ENCODE peak calls at places on chromosomes 11 and 22, in ten cellular contexts. One of them, this sample, is unnamed.

GRCh38 chr11:46762248-46762647 is 43.2 kb downstream of the F2 start:
- DNase-seq in HEK293T: no peak
- DNase-seq in lung microvascular endothelial cell: no peak
- DNase-seq in AG08396: no peak
- DNase-seq in choroid plexus epithelial cell: peak
- DNase-seq in amniotic stem cell: no peak
- DNase-seq in DMS 273 treated with DMSO at 0.1 percent for 48 hours: no peak
- DNase-seq in pulmonary artery endothelial cell: no peak
- DNase-seq in stimulated activated CD4-positive, alpha-beta T cell treated with anti-CD3 and anti-CD28 coated beads, Interleukin-1b, Interleukin-23, amount 100 ng/mL, for 24 hours: no peak
- DNase-seq in A673: no peak
- DNase-seq in this sample: no peak

GRCh38 chr22:49507607-49508292 is 319.9 kb downstream of the BRD1 start:
- DNase-seq in DMS 273 treated with DMSO at 0.1 percent for 48 hours: no peak
- DNase-seq in pulmonary artery endothelial cell: no peak
- DNase-seq in HEK293T: no peak
- DNase-seq in AG08396: no peak
- DNase-seq in A673: no peak
- DNase-seq in lung microvascular endothelial cell: no peak
- DNase-seq in amniotic stem cell: no peak
- DNase-seq in choroid plexus epithelial cell: no peak
- DNase-seq in stimulated activated CD4-positive, alpha-beta T cell treated with anti-CD3 and anti-CD28 coated beads, Interleukin-1b, Interleukin-23, amount 100 ng/mL, for 24 hours: no peak
- DNase-seq in this sample: no peak

GRCh38 chr11:123640677-123641494 is 13.5 kb downstream of the SCN3B start:
- DNase-seq in A673: peak
- DNase-seq in DMS 273 treated with DMSO at 0.1 percent for 48 hours: peak
- DNase-seq in stimulated activated CD4-positive, alpha-beta T cell treated with anti-CD3 and anti-CD28 coated beads, Interleukin-1b, Interleukin-23, amount 100 ng/mL, for 24 hours: peak
- DNase-seq in choroid plexus epithelial cell: peak
- DNase-seq in amniotic stem cell: no peak
- DNase-seq in HEK293T: peak
- DNase-seq in pulmonary artery endothelial cell: no peak
- DNase-seq in lung microvascular endothelial cell: peak
- DNase-seq in AG08396: peak
- DNase-seq in this sample: no peak

GRCh38 chr11:111393096-111393495 is 14.0 kb upstream of the POU2AF1 start:
- DNase-seq in stimulated activated CD4-positive, alpha-beta T cell treated with anti-CD3 and anti-CD28 coated beads, Interleukin-1b, Interleukin-23, amount 100 ng/mL, for 24 hours: no peak
- DNase-seq in A673: no peak
- DNase-seq in pulmonary artery endothelial cell: no peak
- DNase-seq in amniotic stem cell: no peak
- DNase-seq in DMS 273 treated with DMSO at 0.1 percent for 48 hours: no peak
- DNase-seq in lung microvascular endothelial cell: no peak
- DNase-seq in AG08396: no peak
- DNase-seq in choroid plexus epithelial cell: no peak
- DNase-seq in HEK293T: no peak
- DNase-seq in this sample: no peak

GRCh38 chr22:19121631-19122142 is 525 bp downstream of the DGCR2 start:
- DNase-seq in pulmonary artery endothelial cell: no peak
- DNase-seq in choroid plexus epithelial cell: peak
- DNase-seq in DMS 273 treated with DMSO at 0.1 percent for 48 hours: no peak
- DNase-seq in stimulated activated CD4-positive, alpha-beta T cell treated with anti-CD3 and anti-CD28 coated beads, Interleukin-1b, Interleukin-23, amount 100 ng/mL, for 24 hours: no peak
- DNase-seq in lung microvascular endothelial cell: peak
- DNase-seq in amniotic stem cell: no peak
- DNase-seq in A673: peak
- DNase-seq in AG08396: peak
- DNase-seq in HEK293T: peak
- DNase-seq in this sample: no peak

GRCh38 chr22:36224245-36224644 is 15.1 kb downstream of the APOL2 start:
- DNase-seq in HEK293T: no peak
- DNase-seq in stimulated activated CD4-positive, alpha-beta T cell treated with anti-CD3 and anti-CD28 coated beads, Interleukin-1b, Interleukin-23, amount 100 ng/mL, for 24 hours: no peak
- DNase-seq in lung microvascular endothelial cell: no peak
- DNase-seq in AG08396: no peak
- DNase-seq in A673: no peak
- DNase-seq in DMS 273 treated with DMSO at 0.1 percent for 48 hours: no peak
- DNase-seq in choroid plexus epithelial cell: no peak
- DNase-seq in pulmonary artery endothelial cell: no peak
- DNase-seq in amniotic stem cell: no peak
- DNase-seq in this sample: no peak

GRCh38 chr11:69729252-69729651 is 25.4 kb upstream of the FGF19 start:
- DNase-seq in choroid plexus epithelial cell: no peak
- DNase-seq in A673: no peak
- DNase-seq in AG08396: no peak
- DNase-seq in HEK293T: no peak
- DNase-seq in stimulated activated CD4-positive, alpha-beta T cell treated with anti-CD3 and anti-CD28 coated beads, Interleukin-1b, Interleukin-23, amount 100 ng/mL, for 24 hours: no peak
- DNase-seq in amniotic stem cell: no peak
- DNase-seq in DMS 273 treated with DMSO at 0.1 percent for 48 hours: no peak
- DNase-seq in pulmonary artery endothelial cell: no peak
- DNase-seq in lung microvascular endothelial cell: no peak
- DNase-seq in this sample: no peak

GRCh38 chr11:76808158-76808557 is 25.0 kb downstream of the TSKU start:
- DNase-seq in amniotic stem cell: no peak
- DNase-seq in choroid plexus epithelial cell: no peak
- DNase-seq in DMS 273 treated with DMSO at 0.1 percent for 48 hours: no peak
- DNase-seq in lung microvascular endothelial cell: no peak
- DNase-seq in HEK293T: no peak
- DNase-seq in A673: no peak
- DNase-seq in AG08396: no peak
- DNase-seq in stimulated activated CD4-positive, alpha-beta T cell treated with anti-CD3 and anti-CD28 coated beads, Interleukin-1b, Interleukin-23, amount 100 ng/mL, for 24 hours: no peak
- DNase-seq in pulmonary artery endothelial cell: no peak
- DNase-seq in this sample: no peak

GRCh38 chr11:61104963-61105362 is 2.7 kb downstream of the CD5 start:
- DNase-seq in DMS 273 treated with DMSO at 0.1 percent for 48 hours: no peak
- DNase-seq in choroid plexus epithelial cell: no peak
- DNase-seq in pulmonary artery endothelial cell: no peak
- DNase-seq in lung microvascular endothelial cell: no peak
- DNase-seq in HEK293T: no peak
- DNase-seq in amniotic stem cell: no peak
- DNase-seq in stimulated activated CD4-positive, alpha-beta T cell treated with anti-CD3 and anti-CD28 coated beads, Interleukin-1b, Interleukin-23, amount 100 ng/mL, for 24 hours: no peak
- DNase-seq in A673: no peak
- DNase-seq in AG08396: no peak
- DNase-seq in this sample: no peak

GRCh38 chr11:127643659-127644058 is 643.1 kb upstream of the KIRREL3 start:
- DNase-seq in stimulated activated CD4-positive, alpha-beta T cell treated with anti-CD3 and anti-CD28 coated beads, Interleukin-1b, Interleukin-23, amount 100 ng/mL, for 24 hours: no peak
- DNase-seq in DMS 273 treated with DMSO at 0.1 percent for 48 hours: no peak
- DNase-seq in AG08396: no peak
- DNase-seq in HEK293T: no peak
- DNase-seq in pulmonary artery endothelial cell: no peak
- DNase-seq in lung microvascular endothelial cell: no peak
- DNase-seq in A673: no peak
- DNase-seq in choroid plexus epithelial cell: no peak
- DNase-seq in amniotic stem cell: no peak
- DNase-seq in this sample: peak

GRCh38 chr11:3950996-3951662 is 95.7 kb downstream of the STIM1 start:
- DNase-seq in AG08396: peak
- DNase-seq in DMS 273 treated with DMSO at 0.1 percent for 48 hours: no peak
- DNase-seq in lung microvascular endothelial cell: peak
- DNase-seq in stimulated activated CD4-positive, alpha-beta T cell treated with anti-CD3 and anti-CD28 coated beads, Interleukin-1b, Interleukin-23, amount 100 ng/mL, for 24 hours: no peak
- DNase-seq in HEK293T: peak
- DNase-seq in A673: no peak
- DNase-seq in amniotic stem cell: no peak
- DNase-seq in choroid plexus epithelial cell: peak
- DNase-seq in pulmonary artery endothelial cell: no peak
- DNase-seq in this sample: no peak

GRCh38 chr22:37640591-37641250 is 1.3 kb downstream of the SH3BP1 start:
- DNase-seq in amniotic stem cell: no peak
- DNase-seq in pulmonary artery endothelial cell: no peak
- DNase-seq in A673: no peak
- DNase-seq in lung microvascular endothelial cell: no peak
- DNase-seq in DMS 273 treated with DMSO at 0.1 percent for 48 hours: no peak
- DNase-seq in choroid plexus epithelial cell: no peak
- DNase-seq in HEK293T: no peak
- DNase-seq in stimulated activated CD4-positive, alpha-beta T cell treated with anti-CD3 and anti-CD28 coated beads, Interleukin-1b, Interleukin-23, amount 100 ng/mL, for 24 hours: no peak
- DNase-seq in AG08396: no peak
- DNase-seq in this sample: no peak

GRCh38 chr11:113681711-113682410 is 24.2 kb downstream of the TMPRSS5 start:
- DNase-seq in lung microvascular endothelial cell: peak
- DNase-seq in AG08396: no peak
- DNase-seq in A673: peak
- DNase-seq in HEK293T: peak
- DNase-seq in amniotic stem cell: no peak
- DNase-seq in stimulated activated CD4-positive, alpha-beta T cell treated with anti-CD3 and anti-CD28 coated beads, Interleukin-1b, Interleukin-23, amount 100 ng/mL, for 24 hours: no peak
- DNase-seq in choroid plexus epithelial cell: no peak
- DNase-seq in DMS 273 treated with DMSO at 0.1 percent for 48 hours: no peak
- DNase-seq in pulmonary artery endothelial cell: no peak
- DNase-seq in this sample: peak

GRCh38 chr11:111923351-111923788 is 4.7 kb downstream of the C11orf52 start:
- DNase-seq in stimulated activated CD4-positive, alpha-beta T cell treated with anti-CD3 and anti-CD28 coated beads, Interleukin-1b, Interleukin-23, amount 100 ng/mL, for 24 hours: no peak
- DNase-seq in A673: peak
- DNase-seq in choroid plexus epithelial cell: peak
- DNase-seq in pulmonary artery endothelial cell: no peak
- DNase-seq in lung microvascular endothelial cell: peak
- DNase-seq in amniotic stem cell: no peak
- DNase-seq in AG08396: no peak
- DNase-seq in HEK293T: no peak
- DNase-seq in DMS 273 treated with DMSO at 0.1 percent for 48 hours: no peak
- DNase-seq in this sample: no peak

GRCh38 chr22:29587938-29588699 is 7.2 kb upstream of the NIPSNAP1 start:
- DNase-seq in AG08396: peak
- DNase-seq in choroid plexus epithelial cell: peak
- DNase-seq in lung microvascular endothelial cell: no peak
- DNase-seq in DMS 273 treated with DMSO at 0.1 percent for 48 hours: no peak
- DNase-seq in pulmonary artery endothelial cell: no peak
- DNase-seq in amniotic stem cell: peak
- DNase-seq in HEK293T: no peak
- DNase-seq in stimulated activated CD4-positive, alpha-beta T cell treated with anti-CD3 and anti-CD28 coated beads, Interleukin-1b, Interleukin-23, amount 100 ng/mL, for 24 hours: no peak
- DNase-seq in A673: peak
- DNase-seq in this sample: no peak

GRCh38 chr11:130165601-130166456 is 6.2 kb downstream of the ST14 start:
- DNase-seq in lung microvascular endothelial cell: no peak
- DNase-seq in HEK293T: no peak
- DNase-seq in AG08396: no peak
- DNase-seq in pulmonary artery endothelial cell: no peak
- DNase-seq in amniotic stem cell: no peak
- DNase-seq in choroid plexus epithelial cell: no peak
- DNase-seq in A673: no peak
- DNase-seq in DMS 273 treated with DMSO at 0.1 percent for 48 hours: no peak
- DNase-seq in stimulated activated CD4-positive, alpha-beta T cell treated with anti-CD3 and anti-CD28 coated beads, Interleukin-1b, Interleukin-23, amount 100 ng/mL, for 24 hours: no peak
- DNase-seq in this sample: no peak

GRCh38 chr11:4090258-4090657 is 4.3 kb upstream of the RRM1 start:
- DNase-seq in stimulated activated CD4-positive, alpha-beta T cell treated with anti-CD3 and anti-CD28 coated beads, Interleukin-1b, Interleukin-23, amount 100 ng/mL, for 24 hours: no peak
- DNase-seq in A673: no peak
- DNase-seq in choroid plexus epithelial cell: no peak
- DNase-seq in DMS 273 treated with DMSO at 0.1 percent for 48 hours: no peak
- DNase-seq in pulmonary artery endothelial cell: no peak
- DNase-seq in lung microvascular endothelial cell: no peak
- DNase-seq in HEK293T: no peak
- DNase-seq in AG08396: no peak
- DNase-seq in amniotic stem cell: no peak
- DNase-seq in this sample: no peak

GRCh38 chr22:30421695-30422480 is 3.7 kb upstream of the MTFP1 start:
- DNase-seq in stimulated activated CD4-positive, alpha-beta T cell treated with anti-CD3 and anti-CD28 coated beads, Interleukin-1b, Interleukin-23, amount 100 ng/mL, for 24 hours: no peak
- DNase-seq in DMS 273 treated with DMSO at 0.1 percent for 48 hours: no peak
- DNase-seq in A673: no peak
- DNase-seq in pulmonary artery endothelial cell: no peak
- DNase-seq in lung microvascular endothelial cell: peak
- DNase-seq in amniotic stem cell: no peak
- DNase-seq in AG08396: no peak
- DNase-seq in choroid plexus epithelial cell: peak
- DNase-seq in HEK293T: no peak
- DNase-seq in this sample: no peak

This sample was measured in DMS79.